ENCODE peak calls at places on chromosome 1, in eight cellular contexts. D is sigmoid colon, M is K562, Z is ovary, A is transverse colon, W is SK-N-SH, N is esophagus muscularis mucosa, P is stomach. Y is an unnamed sample.

GRCh38 chr1:27872059-27872801 is at the start of gene THEMIS2:
- DNase-seq in M (peak), W (peak), Z (peak), N (no peak), P (peak), D (peak), A (peak), Y (peak)

GRCh38 chr1:64895500-64895899 is 70.8 kb downstream of the JAK1 start:
- DNase-seq in N (no peak), D (no peak), A (no peak), W (no peak), M (no peak), Z (no peak), P (no peak), Y (no peak)

GRCh38 chr1:114545796-114546195 is 34.8 kb upstream of the TRIM33 start:
- DNase-seq in Z (no peak), D (no peak), N (no peak), P (no peak), A (no peak), W (no peak), M (no peak), Y (no peak)

GRCh38 chr1:113146242-113147072 is 73.5 kb downstream of the LRIG2 start:
- DNase-seq in D (no peak), Z (no peak), P (no peak), A (no peak), M (peak), W (peak), N (no peak), Y (no peak)

GRCh38 chr1:236759252-236759859 is 35.7 kb upstream of the MTR start:
- DNase-seq in D (no peak), N (no peak), W (peak), M (peak), A (no peak), P (no peak), Z (no peak), Y (no peak)

GRCh38 chr1:156497743-156498446 is 2.7 kb downstream of the MEF2D start:
- DNase-seq in W (no peak), D (peak), A (peak), Z (peak), P (no peak), N (no peak), M (no peak), Y (no peak)

GRCh38 chr1:100950776-100951175 is 54.9 kb downstream of the SLC30A7 start:
- DNase-seq in P (no peak), W (no peak), N (no peak), M (no peak), Z (no peak), A (no peak), D (no peak), Y (no peak)

GRCh38 chr1:42432714-42433113 is 23.1 kb downstream of the ZMYND12 start:
- DNase-seq in A (no peak), P (no peak), D (no peak), Z (no peak), N (no peak), W (no peak), M (no peak), Y (no peak)

GRCh38 chr1:33383974-33384767 is 46.7 kb downstream of the PHC2 start:
- DNase-seq in D (no peak), N (no peak), Z (no peak), P (no peak), A (no peak), M (no peak), W (no peak), Y (no peak)

GRCh38 chr1:3159996-3160395 is 91.0 kb downstream of the PRDM16 start:
- DNase-seq in W (no peak), P (no peak), A (no peak), M (no peak), Z (no peak), D (no peak), N (no peak), Y (no peak)

GRCh38 chr1:154479764-154480421 is 22.1 kb upstream of the TDRD10 start:
- DNase-seq in N (no peak), P (peak), D (peak), Z (peak), M (peak), A (peak), W (peak), Y (no peak)

GRCh38 chr1:225876900-225877510 is 5.2 kb downstream of the TMEM63A start:
- DNase-seq in Z (no peak), A (no peak), N (no peak), D (no peak), W (no peak), P (no peak), M (no peak), Y (no peak)

GRCh38 chr1:78765489-78765888 is 115.9 kb downstream of the IFI44 start:
- DNase-seq in Z (no peak), D (no peak), M (no peak), W (no peak), N (no peak), P (no peak), A (no peak), Y (no peak)

GRCh38 chr1:93874025-93874651 is 4.9 kb downstream of the DNTTIP2 start:
- DNase-seq in P (no peak), M (no peak), N (no peak), Z (no peak), D (no peak), A (no peak), W (peak), Y (no peak)

GRCh38 chr1:55833452-55834160 is 618.4 kb upstream of the USP24 start:
- DNase-seq in W (no peak), P (no peak), A (no peak), D (no peak), M (no peak), Z (no peak), N (no peak), Y (no peak)

GRCh38 chr1:55314740-55315139 is 99.6 kb upstream of the USP24 start:
- DNase-seq in D (no peak), P (no peak), W (no peak), Z (no peak), M (no peak), A (no peak), N (no peak), Y (no peak)

GRCh38 chr1:215146252-215146975 is 63.9 kb downstream of the KCNK2 start:
- DNase-seq in N (no peak), D (no peak), Z (no peak), P (peak), M (no peak), A (peak), W (peak), Y (no peak)

GRCh38 chr1:222665964-222666363 is 46.3 kb downstream of the AIDA start:
- DNase-seq in M (no peak), P (no peak), Z (no peak), A (no peak), N (no peak), D (no peak), W (no peak), Y (no peak)

GRCh38 chr1:160406131-160406968 is 6.0 kb downstream of the VANGL2 start:
- DNase-seq in M (no peak), P (no peak), Z (no peak), W (no peak), N (no peak), D (no peak), A (no peak), Y (no peak)

GRCh38 chr1:168803696-168804510 is 74.9 kb upstream of the DPT start:
- DNase-seq in A (peak), Z (no peak), W (no peak), D (no peak), N (no peak), M (no peak), P (no peak), Y (no peak)

GRCh38 chr1:234915923-234916675 is 212.5 kb downstream of the TOMM20 start:
- DNase-seq in D (peak), Z (no peak), W (no peak), M (no peak), P (peak), N (no peak), A (no peak), Y (peak)

GRCh38 chr1:1371354-1371740 is 3.7 kb downstream of the AURKAIP1 start:
- DNase-seq in P (no peak), A (no peak), D (no peak), N (no peak), Z (no peak), W (no peak), M (no peak), Y (no peak)

GRCh38 chr1:197915797-197916686 is 1.1 kb upstream of the LHX9 start:
- DNase-seq in A (peak), D (no peak), Z (peak), W (peak), M (no peak), N (no peak), P (no peak), Y (peak)

GRCh38 chr1:230124187-230125128 is 57.4 kb downstream of the GALNT2 start:
- DNase-seq in A (no peak), N (no peak), Z (no peak), D (no peak), M (no peak), W (no peak), P (no peak), Y (no peak)

GRCh38 chr1:89552481-89553194 is 28.0 kb downstream of the LRRC8B start:
- DNase-seq in W (no peak), D (no peak), Z (no peak), N (no peak), P (no peak), A (peak), M (no peak), Y (peak)

GRCh38 chr1:229643996-229644748 is 18.1 kb downstream of the URB2 start:
- DNase-seq in N (no peak), P (no peak), Z (no peak), M (no peak), A (no peak), W (no peak), D (no peak), Y (no peak)

GRCh38 chr1:33010946-33011731 is 25.5 kb downstream of the AK2 start:
- DNase-seq in Z (no peak), D (peak), P (peak), W (no peak), M (no peak), A (no peak), N (no peak), Y (peak)

GRCh38 chr1:53614231-53615021 is 124.5 kb downstream of the GLIS1 start:
- DNase-seq in N (no peak), M (no peak), P (peak), Z (no peak), A (peak), W (no peak), D (peak), Y (no peak)

GRCh38 chr1:53617382-53618217 is 121.4 kb downstream of the GLIS1 start:
- DNase-seq in P (peak), W (no peak), Z (no peak), M (no peak), D (peak), N (no peak), A (no peak), Y (peak)

GRCh38 chr1:53616511-53616910 is 122.5 kb downstream of the GLIS1 start:
- DNase-seq in M (no peak), N (no peak), P (peak), Z (no peak), A (no peak), D (peak), W (no peak), Y (peak)

GRCh38 chr1:53616927-53617326 is 122.0 kb downstream of the GLIS1 start:
- DNase-seq in N (no peak), D (peak), P (peak), W (no peak), Z (no peak), M (no peak), A (no peak), Y (peak)

DNA sequence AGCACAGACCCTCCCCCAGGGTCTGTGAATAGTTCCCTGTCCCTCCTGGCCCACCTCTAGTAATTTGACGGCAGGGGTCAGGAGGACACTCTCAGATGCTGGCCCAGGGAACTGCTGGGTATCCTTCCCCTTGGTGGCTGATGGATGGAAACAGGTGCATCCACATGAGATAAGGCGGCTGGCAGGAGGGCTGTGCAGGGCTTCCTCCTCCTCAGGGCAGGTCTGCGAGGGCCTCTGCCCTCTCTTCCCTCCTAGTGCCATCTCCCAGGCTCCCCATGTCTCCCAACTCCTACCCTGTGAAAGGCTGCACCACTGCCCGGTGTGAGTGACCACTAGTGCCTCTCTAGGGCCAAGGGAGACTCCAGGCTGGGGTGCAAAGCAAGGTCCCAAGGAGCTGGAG is 123.9 kb downstream of the GLIS1 start:
- DNase-seq in W (no peak), A (no peak), M (no peak), N (no peak), Z (no peak), D (peak), P (peak), Y (peak)
- TF ChIP-seq EP300 in W (no peak), A (no peak), M (no peak), N (no peak), Z (no peak), D (no peak), P (no peak), Y (no peak)

DNA sequence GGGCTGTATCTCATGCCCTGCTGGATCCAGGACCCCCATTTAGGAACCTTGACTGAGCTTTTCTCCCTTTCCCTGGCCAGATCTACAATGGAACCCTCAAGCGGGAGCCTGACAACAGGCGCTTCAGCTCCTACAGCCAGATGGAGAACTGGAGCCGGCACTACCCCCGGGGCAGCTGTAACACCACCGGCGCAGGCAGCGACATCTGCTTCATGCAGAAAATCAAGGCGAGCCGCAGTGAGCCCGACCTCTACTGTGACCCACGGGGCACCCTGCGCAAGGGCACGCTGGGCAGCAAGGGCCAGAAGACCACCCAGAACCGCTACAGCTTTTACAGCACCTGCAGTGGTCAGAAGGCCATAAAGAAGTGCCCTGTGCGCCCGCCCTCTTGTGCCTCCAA is 29.8 kb downstream of the PKP1 start:
- DNase-seq in Z (no peak), A (no peak), D (no peak), W (no peak), M (no peak), N (no peak), P (no peak), Y (no peak)
- TF ChIP-seq EP300 in Z (no peak), A (no peak), D (no peak), W (no peak), M (no peak), N (no peak), P (no peak), Y (no peak)

GRCh38 chr1:63126104-63126503 is 196.3 kb upstream of the FOXD3 start:
- DNase-seq in Z (no peak), N (no peak), M (no peak), D (no peak), P (no peak), W (no peak), A (no peak), Y (no peak)
- TF ChIP-seq EP300 in Z (no peak), N (no peak), M (no peak), D (no peak), P (no peak), W (no peak), A (no peak), Y (no peak)

DNA sequence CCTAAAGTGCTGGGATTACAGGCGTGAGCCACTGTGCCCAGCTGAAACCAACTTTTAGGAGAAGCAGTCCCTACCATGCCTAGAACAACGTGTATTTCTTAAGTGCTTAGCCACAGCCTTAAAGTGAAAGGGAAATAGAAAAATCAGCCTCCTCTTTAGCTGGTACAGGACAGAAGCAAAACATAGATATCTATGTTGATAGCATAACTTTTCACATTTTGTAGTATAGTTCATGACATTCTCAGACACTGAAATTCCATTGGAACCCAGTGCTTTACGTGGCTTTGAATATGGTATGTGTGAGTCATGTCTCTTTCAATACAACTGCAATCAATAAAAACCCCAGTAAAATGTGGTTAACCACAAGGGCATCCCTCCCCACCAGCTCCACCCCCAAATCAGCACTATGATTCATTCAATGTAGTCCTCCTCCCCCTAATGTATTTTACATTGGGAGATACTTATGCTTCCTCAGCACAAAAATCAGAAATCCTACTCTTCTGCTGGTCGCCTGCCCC is 32.1 kb downstream of the TGFB2 start:
- DNase-seq in W (no peak), A (no peak), P (no peak), M (peak), Z (no peak), N (no peak), D (no peak), Y (no peak)
- TF ChIP-seq EP300 in W (peak), A (no peak), P (no peak), M (no peak), Z (no peak), N (no peak), D (no peak), Y (no peak)

GRCh38 chr1:15350151-15350550 is 59.5 kb upstream of the EFHD2 start:
- DNase-seq in P (no peak), D (no peak), W (no peak), Z (no peak), A (no peak), M (no peak), N (no peak), Y (no peak)

GRCh38 chr1:15353839-15354579 is 55.7 kb upstream of the EFHD2 start:
- DNase-seq in W (peak), N (no peak), D (no peak), A (no peak), M (no peak), P (no peak), Z (no peak), Y (no peak)

GRCh38 chr1:15350551-15351200 is 59.0 kb upstream of the EFHD2 start:
- DNase-seq in Z (no peak), N (no peak), W (no peak), A (peak), P (no peak), D (no peak), M (no peak), Y (no peak)

GRCh38 chr1:15351301-15351700 is 58.4 kb upstream of the EFHD2 start:
- DNase-seq in A (peak), D (no peak), P (no peak), Z (no peak), W (no peak), M (no peak), N (no peak), Y (no peak)

DNA sequence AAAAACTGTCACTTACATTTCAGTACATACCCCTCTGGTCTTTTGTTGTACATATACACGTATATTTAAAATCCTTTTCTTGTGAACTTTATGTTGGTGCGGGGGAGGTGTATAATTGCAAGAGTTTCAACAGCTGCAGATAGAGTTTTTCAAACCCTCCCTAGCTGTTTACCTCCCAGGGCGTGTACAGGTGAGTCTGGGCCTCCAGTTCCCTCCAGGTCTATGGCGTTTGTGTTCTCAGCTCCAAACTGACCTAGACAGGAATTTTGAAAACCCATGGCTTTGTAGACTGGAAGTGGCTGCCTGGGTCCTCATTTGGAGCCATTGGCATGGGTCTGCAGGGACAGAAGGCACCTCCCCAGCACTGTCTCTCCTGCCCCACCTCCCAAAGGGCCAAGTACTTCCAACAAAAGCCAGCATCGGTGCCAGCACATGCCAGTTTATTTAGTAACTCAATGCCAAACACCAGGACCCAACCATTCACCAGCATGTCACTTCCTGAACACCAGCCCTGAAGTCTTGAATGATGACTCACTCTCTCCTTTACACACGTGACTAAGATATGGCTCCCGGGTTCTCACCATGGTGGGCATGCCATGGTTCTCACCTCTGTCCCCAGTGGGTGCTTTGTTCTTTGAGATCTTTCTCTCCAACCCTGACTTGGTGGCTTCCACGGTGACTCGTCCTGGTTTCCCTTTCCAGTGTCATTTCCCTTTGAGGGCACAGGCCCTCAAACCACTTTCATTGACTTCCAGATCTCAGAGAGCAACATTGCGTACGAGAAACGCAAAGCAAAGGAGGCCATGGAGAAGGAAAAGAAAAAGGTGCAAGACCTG is 57.3 kb upstream of the EFHD2 start:
- DNase-seq in A (peak), W (no peak), M (peak), N (no peak), P (peak), D (no peak), Z (no peak), Y (no peak)
- TF ChIP-seq EP300 in A (no peak), W (peak), M (peak), N (no peak), P (no peak), D (no peak), Z (no peak), Y (no peak)

GRCh38 chr1:41155105-41155504 is 87.0 kb downstream of the SCMH1 start:
- DNase-seq in W (no peak), P (no peak), D (no peak), M (no peak), Z (no peak), A (no peak), N (no peak), Y (no peak)

GRCh38 chr1:41151846-41152245 is 90.3 kb downstream of the SCMH1 start:
- DNase-seq in Z (no peak), D (no peak), N (no peak), W (no peak), M (no peak), P (no peak), A (no peak), Y (no peak)

GRCh38 chr1:41149570-41149969 is 92.5 kb downstream of the SCMH1 start:
- DNase-seq in D (no peak), N (no peak), W (no peak), A (no peak), Z (no peak), M (no peak), P (no peak), Y (no peak)

GRCh38 chr1:41153750-41154274 is 88.3 kb downstream of the SCMH1 start:
- DNase-seq in A (peak), N (no peak), M (no peak), P (no peak), Z (no peak), W (no peak), D (no peak), Y (no peak)

DNA sequence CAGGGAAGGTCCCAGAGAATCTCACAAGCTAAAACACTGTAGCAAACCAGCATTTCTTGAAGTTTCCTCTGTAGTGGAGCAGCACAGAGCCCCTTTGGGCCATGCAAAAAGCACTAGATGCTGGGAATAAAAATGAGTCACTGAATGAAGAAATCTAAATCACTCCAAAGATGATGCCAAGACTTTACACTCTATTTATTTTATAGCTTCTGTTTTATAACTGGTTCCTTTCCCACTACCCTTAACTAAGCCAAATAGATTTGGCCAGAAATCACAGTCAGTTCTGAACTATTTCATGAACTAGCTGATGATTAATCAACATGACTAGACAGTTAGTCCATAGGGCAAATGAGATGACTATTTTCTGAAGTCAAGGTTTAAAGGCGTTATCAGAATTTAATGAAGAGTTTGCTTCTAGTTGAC is 89.5 kb downstream of the SCMH1 start:
- DNase-seq in A (no peak), M (no peak), P (no peak), Z (no peak), W (no peak), D (peak), N (no peak), Y (no peak)
- TF ChIP-seq EP300 in A (no peak), M (no peak), P (no peak), Z (no peak), W (no peak), D (no peak), N (no peak), Y (no peak)